ENCODE peak calls at places on chromosomes 7 and 10, in four cellular contexts. V is HepG2, W is K562, N is A549. H is an unnamed sample.

GRCh38 chr10:109778993-109779392 is 144.3 kb downstream of the XPNPEP1 start:
- DNase-seq in W (no peak), N (no peak), V (no peak), H (no peak)

GRCh38 chr7:3241686-3242258 is 59.3 kb upstream of the SDK1 start:
- DNase-seq in N (no peak), V (no peak), W (no peak), H (no peak)

GRCh38 chr7:100496509-100496908 is 12.8 kb downstream of the NYAP1 start:
- DNase-seq in N (no peak), W (no peak), V (no peak), H (no peak)

GRCh38 chr10:4812952-4813351 is 13.1 kb upstream of the AKR1E2 start:
- DNase-seq in W (no peak), V (peak; percentile 58), N (peak; percentile 85), H (no peak)

GRCh38 chr7:114976666-114977065 is 54.8 kb downstream of the MDFIC start:
- DNase-seq in N (no peak), V (no peak), W (no peak), H (no peak)

GRCh38 chr7:100674441-100675407 is 1.2 kb downstream of the GNB2 start:
- DNase-seq in V (no peak), N (no peak), W (no peak), H (no peak)

GRCh38 chr10:50396491-50397311 is 145.4 kb upstream of the ASAH2 start:
- DNase-seq in N (no peak), V (no peak), W (no peak), H (no peak)

GRCh38 chr7:129969881-129970446 is 17.2 kb upstream of the UBE2H start:
- DNase-seq in N (peak; percentile 88), W (peak; percentile 38), V (no peak), H (no peak)

GRCh38 chr10:988667-989545 is 672 bp downstream of the GTPBP4 start:
- DNase-seq in V (no peak), N (no peak), W (no peak), H (no peak)

GRCh38 chr7:18162653-18163052 is 135.0 kb upstream of the PRPS1L1 start:
- DNase-seq in N (no peak), W (no peak), V (no peak), H (no peak)

GRCh38 chr10:79904671-79905321 is 44.1 kb downstream of the SFTPD start:
- DNase-seq in W (peak; percentile 12), V (no peak), N (peak; percentile 18), H (peak; percentile 70)

GRCh38 chr7:74655324-74655723 is 2.2 kb upstream of the GTF2I start:
- DNase-seq in W (no peak), N (no peak), V (peak; percentile 60), H (no peak)

GRCh38 chr10:501596-501995 is 187.9 kb downstream of the DIP2C start:
- DNase-seq in V (no peak), N (no peak), W (no peak), H (no peak)

GRCh38 chr7:30177186-30177585 is 42.4 kb downstream of the MTURN start:
- DNase-seq in W (no peak), V (no peak), N (no peak), H (no peak)

GRCh38 chr10:1153253-1153763 is 97.1 kb downstream of the WDR37 start:
- DNase-seq in W (no peak), V (no peak), N (no peak), H (no peak)

GRCh38 chr10:97292097-97292861 is at the start of gene ARHGAP19:
- DNase-seq in W (peak; percentile 93), N (peak; percentile 99), V (peak; percentile 99), H (peak; percentile 93)

GRCh38 chr10:5038703-5039102 is 35.0 kb upstream of the AKR1C2 start:
- DNase-seq in V (no peak), N (no peak), W (no peak), H (no peak)

GRCh38 chr7:108009873-108010272 is 6.9 kb upstream of the LAMB1 start:
- DNase-seq in W (no peak), V (no peak), N (no peak), H (no peak)

GRCh38 chr10:133292919-133293809 is 15.5 kb downstream of the TUBGCP2 start:
- DNase-seq in V (no peak), W (no peak), N (no peak), H (no peak)

GRCh38 chr10:21078410-21079329 is 181.6 kb upstream of the NEBL start:
- DNase-seq in N (peak; percentile 81), V (peak; percentile 61), W (peak; percentile 34), H (peak; percentile 78)

GRCh38 chr7:2198760-2199159 is 34.0 kb downstream of the MAD1L1 start:
- DNase-seq in W (no peak), V (no peak), N (no peak), H (no peak)

GRCh38 chr10:101031796-101032636 is 982 bp downstream of the SFXN3 start:
- DNase-seq in V (peak; percentile 49), N (peak; percentile 65), W (no peak), H (peak; percentile 68)

GRCh38 chr7:144691240-144691639 is 144.6 kb downstream of the TPK1 start:
- DNase-seq in N (no peak), V (no peak), W (no peak), H (no peak)

GRCh38 chr7:960269-960871 is 5.9 kb upstream of the ADAP1 start:
- DNase-seq in W (no peak), V (peak; percentile 57), N (no peak), H (no peak)

GRCh38 chr10:46558141-46558410 is 1.6 kb upstream of the GPRIN2 start:
- DNase-seq in V (no peak), N (peak; percentile 65), W (no peak), H (no peak)

GRCh38 chr7:22546769-22547168 is 46.8 kb upstream of the STEAP1B start:
- DNase-seq in V (no peak), W (no peak), N (no peak), H (no peak)

GRCh38 chr7:105376901-105377533 is 11.7 kb downstream of the SRPK2 start:
- DNase-seq in N (no peak), W (peak; percentile 32), V (no peak), H (no peak)

GRCh38 chr10:86962981-86963310 is 4.5 kb downstream of the SNCG start:
- DNase-seq in W (no peak), N (no peak), V (no peak), H (no peak)

GRCh38 chr10:132707121-132707775 is 78.7 kb downstream of the NKX6-2 start:
- DNase-seq in V (peak; percentile 21), W (no peak), N (no peak), H (no peak)

GRCh38 chr10:99983280-99983988 is 26.3 kb downstream of the DNMBP start:
- DNase-seq in N (no peak), W (peak; percentile 18), V (peak; percentile 38), H (no peak)

GRCh38 chr10:125159486-125159931 is 854 bp downstream of the CTBP2 start:
- DNase-seq in N (no peak), V (no peak), W (peak; percentile 33), H (no peak)

GRCh38 chr10:102394801-102395676 is 466 bp upstream of the NFKB2 start:
- DNase-seq in V (peak; percentile 65), W (peak; percentile 80), N (peak; percentile 88), H (peak; percentile 89)

GRCh38 chr7:151003572-151003971 is 12.8 kb downstream of the NOS3 start:
- DNase-seq in V (no peak), N (peak; percentile 40), W (peak; percentile 59), H (no peak)

GRCh38 chr10:125014984-125015944 is 73.3 kb downstream of the ZRANB1 start:
- DNase-seq in N (no peak), V (no peak), W (no peak), H (no peak)

GRCh38 chr7:138089080-138089901 is 13.0 kb downstream of the AKR1D1 start:
- DNase-seq in W (no peak), V (peak; percentile 48), N (peak; percentile 30), H (no peak)

GRCh38 chr7:95317546-95317945 is 6.8 kb downstream of the PON1 start:
- DNase-seq in W (no peak), N (no peak), V (no peak), H (no peak)

GRCh38 chr7:155346285-155346684 is 48.6 kb downstream of the INSIG1 start:
- DNase-seq in V (no peak), W (no peak), N (no peak), H (no peak)

GRCh38 chr7:39946693-39947092 is 3.4 kb upstream of the CDK13 start:
- DNase-seq in W (no peak), N (peak; percentile 31), V (no peak), H (no peak)
- TF ChIP-seq HMGXB4 in W (no peak), N (no peak), V (no peak), H (no peak)

DNA sequence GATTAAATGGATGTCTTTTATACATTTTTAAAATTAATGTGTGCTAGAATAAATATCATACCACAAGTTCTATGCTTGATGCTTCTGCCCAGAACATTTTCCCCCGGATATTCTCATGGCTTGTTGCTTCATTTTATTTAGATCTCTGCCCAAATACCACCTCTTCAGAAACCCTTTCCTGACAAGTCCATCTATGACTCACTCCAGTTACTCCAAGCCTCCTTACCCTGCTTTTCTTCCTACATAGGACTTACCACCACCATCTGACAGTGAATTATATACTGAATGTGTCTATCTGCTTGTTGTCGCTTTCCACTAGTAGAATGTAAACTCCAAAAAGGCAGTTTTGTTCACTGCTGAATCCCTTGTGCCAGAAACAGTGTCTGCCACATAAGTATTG is 19.1 kb upstream of the ERVW-1 start:
- DNase-seq in V (no peak), W (no peak), N (no peak), H (no peak)
- TF ChIP-seq HMGXB4 in V (no peak), W (no peak), N (no peak), H (no peak)

DNA sequence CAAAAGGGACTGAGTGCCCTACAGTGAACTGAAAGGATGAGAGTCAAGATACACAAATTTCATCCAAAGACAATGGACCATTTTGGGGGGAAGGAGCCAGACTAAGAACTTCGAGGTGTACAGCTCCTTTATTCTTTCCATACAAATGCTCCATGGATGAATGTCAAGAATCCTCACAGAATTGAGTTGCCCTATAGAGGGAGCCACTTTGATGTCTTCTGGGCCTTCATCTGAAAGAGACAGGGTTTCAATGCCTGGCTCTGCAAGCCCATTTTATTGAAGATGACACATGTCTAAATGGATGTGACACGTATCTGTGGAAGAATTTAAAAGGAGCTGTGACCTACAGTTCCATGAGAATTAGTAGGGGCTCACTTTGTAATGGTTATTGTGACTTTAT is 32.0 kb upstream of the NRG3 start:
- DNase-seq in W (no peak), V (no peak), N (peak; percentile 1), H (no peak)
- TF ChIP-seq HMGXB4 in W (no peak), V (no peak), N (no peak), H (no peak)

GRCh38 chr7:49597805-49598204 is 175.6 kb upstream of the VWC2 start:
- DNase-seq in N (no peak), W (no peak), V (no peak), H (no peak)

DNA sequence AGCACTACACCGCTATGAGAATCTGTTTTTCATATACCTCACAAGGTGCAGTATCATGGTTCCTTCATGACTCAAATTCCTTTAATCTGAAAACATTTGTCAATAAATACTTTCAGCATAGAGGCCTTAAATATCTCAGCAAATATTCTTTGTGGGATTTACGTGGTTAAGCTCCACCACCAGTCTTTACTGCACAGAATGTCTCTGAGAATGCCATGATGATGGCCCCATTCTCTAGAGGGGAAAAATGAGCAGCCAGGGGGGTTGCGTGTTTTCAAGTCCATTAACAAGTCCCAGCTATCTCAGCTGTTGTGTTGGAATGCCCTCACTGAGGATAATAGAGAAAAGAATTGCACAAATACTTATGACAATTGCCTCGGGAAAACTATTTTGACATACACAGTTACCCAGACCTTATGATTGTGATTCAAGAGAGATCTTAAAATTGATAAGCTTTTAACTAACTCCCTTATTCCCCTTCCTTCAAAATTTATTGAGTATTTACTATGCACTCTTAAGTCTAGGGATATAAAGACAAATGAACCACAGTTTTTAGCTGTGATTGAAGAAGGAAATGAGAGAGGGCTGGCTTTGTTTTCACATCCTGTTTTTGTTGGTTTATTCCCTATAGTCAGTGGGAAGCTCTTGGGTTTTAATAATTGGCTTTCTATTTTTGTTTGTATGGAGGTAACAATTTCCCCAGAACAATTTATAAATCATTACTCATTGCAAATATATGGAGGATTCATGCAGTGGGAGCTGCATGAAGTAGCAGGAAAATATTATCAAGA is 176.5 kb upstream of the VWC2 start:
- DNase-seq in N (no peak), W (no peak), V (no peak), H (no peak)
- TF ChIP-seq HMGXB4 in N (no peak), W (no peak), V (no peak), H (no peak)

H was measured in WTC11.